ENCODE peak calls at places on chromosome 6, in ten cellular contexts. C is heart right ventricle; U is NAMALWA; E is activated T-helper 1 cell treated with anti-CD3 and anti-CD28 coated beads, Interleukin-12 subunit alpha, Interleukin-12 subunit beta, Interleukin-2, Interleukin-4 antibody, amounts not matched to agents 30 ng/mL and 10 ng/mL and 1 ng/mL, durations not matched to agents 14 hours and 24 hours and 36 hours; B is activated CD4-positive, alpha-beta T cell treated with anti-CD3 and anti-CD28 coated beads, Interleukin-2, amount 50 U/mL, for 1 hour; R is T-cell; F is SW 1271; H is sciatic nerve; L is GM13976; T is neural progenitor cell. X is an unnamed sample.

GRCh38 chr6:32583527-32583898 is 6.1 kb downstream of the HLA-DRB1 start:
- DNase-seq in C (no peak), U (no peak), E (no peak), B (no peak), R (no peak), F (no peak), H (no peak), L (no peak), T (no peak), X (no peak)

GRCh38 chr6:161414800-161415199 is 140.9 kb upstream of the AGPAT4 start:
- DNase-seq in C (no peak), U (no peak), E (no peak), B (no peak), R (no peak), F (no peak), H (no peak), L (no peak), T (no peak), X (no peak)

GRCh38 chr6:45990162-45990561 is 25.5 kb downstream of the CLIC5 start:
- DNase-seq in C (no peak), U (no peak), E (no peak), B (no peak), R (no peak), F (no peak), H (no peak), L (no peak), T (no peak), X (no peak)

GRCh38 chr6:160106701-160107100 is 14.9 kb upstream of the SLC22A1 start:
- DNase-seq in C (no peak), U (no peak), E (no peak), B (no peak), R (no peak), F (no peak), H (no peak), L (no peak), T (no peak), X (no peak)

GRCh38 chr6:90893385-90893784 is 306.5 kb upstream of the MAP3K7 start:
- DNase-seq in C (no peak), U (no peak), E (no peak), B (no peak), R (no peak), F (no peak), H (no peak), L (no peak), T (no peak), X (no peak)

GRCh38 chr6:149012040-149012545 is 265.3 kb downstream of the UST start:
- DNase-seq in C (no peak), U (no peak), E (no peak), B (no peak), R (no peak), F (peak), H (no peak), L (no peak), T (no peak), X (peak)

GRCh38 chr6:12602951-12603710 is 113.4 kb upstream of the PHACTR1 start:
- DNase-seq in C (peak), U (peak), E (no peak), B (no peak), R (no peak), F (peak), H (no peak), L (no peak), T (peak), X (peak)

GRCh38 chr6:36428911-36429310 is 13.7 kb downstream of the PXT1 start:
- DNase-seq in C (no peak), U (no peak), E (no peak), B (no peak), R (no peak), F (no peak), H (no peak), L (no peak), T (no peak), X (no peak)

GRCh38 chr6:43860285-43860684 is 90.3 kb downstream of the VEGFA start:
- DNase-seq in C (no peak), U (no peak), E (no peak), B (no peak), R (no peak), F (no peak), H (no peak), L (no peak), T (no peak), X (no peak)

GRCh38 chr6:167350731-167351655 is 26.1 kb downstream of the TTLL2 start:
- DNase-seq in C (peak), U (peak), E (peak), B (peak), R (peak), F (no peak), H (peak), L (peak), T (peak), X (peak)

X was measured in SJSA1.